ENCODE peak calls at places on chromosomes 3 and 15, in four cellular contexts. A, K, X and F are unnamed samples. For H3K4me1, the result is how much of the 10 kb centered on the place peaks cover.

GRCh38 chr3:66816110-66816761 is 181.9 kb upstream of the KBTBD8 start:
- DNase-seq in A (no peak), K (peak), X (peak), F (peak)

GRCh38 chr3:112508261-112508660 is 9.0 kb upstream of the BTLA start:
- DNase-seq in A (no peak), K (no peak), X (no peak), F (no peak)

GRCh38 chr3:160400631-160401150 is 1.2 kb downstream of the SMC4 start:
- DNase-seq in A (no peak), K (no peak), X (no peak), F (peak)

GRCh38 chr3:24128195-24129005 is 183.3 kb downstream of the NR1D2 start:
- DNase-seq in A (no peak), K (no peak), X (no peak), F (no peak)

GRCh38 chr3:132726341-132726823 is 4.2 kb upstream of the NPHP3 start:
- DNase-seq in A (no peak), K (no peak), X (peak), F (peak)

GRCh38 chr3:111594205-111594604 is 941 bp downstream of the ZBED2 start:
- DNase-seq in A (no peak), K (no peak), X (no peak), F (no peak)

GRCh38 chr3:133303430-133303829 is 96.4 kb upstream of the BFSP2 start:
- DNase-seq in A (no peak), K (no peak), X (no peak), F (no peak)

GRCh38 chr15:92618121-92618520 is 37.5 kb downstream of the FAM174B start:
- DNase-seq in A (no peak), K (no peak), X (no peak), F (no peak)

GRCh38 chr3:183122257-183122932 is 23.1 kb upstream of the MCCC1 start:
- DNase-seq in A (no peak), K (no peak), X (peak), F (peak)

GRCh38 chr3:134437211-134437752 is 48.5 kb downstream of the ANAPC13 start:
- DNase-seq in A (no peak), K (no peak), X (no peak), F (no peak)

GRCh38 chr15:82530606-82531379 is 9.5 kb downstream of the RPS17 start:
- DNase-seq in A (peak), K (no peak), X (peak), F (peak)

GRCh38 chr15:80588801-80589200 is 106.3 kb upstream of the ABHD17C start:
- DNase-seq in A (no peak), K (no peak), X (peak), F (no peak)

GRCh38 chr3:13104511-13104910 is 31.3 kb upstream of the IQSEC1 start:
- DNase-seq in A (no peak), K (no peak), X (no peak), F (no peak)

GRCh38 chr15:67198157-67198754 is 56.2 kb downstream of the AAGAB start:
- DNase-seq in A (peak), K (no peak), X (no peak), F (no peak)

GRCh38 chr3:194133661-194134230 is 2.2 kb upstream of the HES1 start:
- DNase-seq in A (no peak), K (no peak), X (peak), F (no peak)

GRCh38 chr15:63722144-63722543 is 111.6 kb downstream of the HERC1 start:
- DNase-seq in A (no peak), K (no peak), X (no peak), F (no peak)

GRCh38 chr3:32460031-32460749 is 42.5 kb downstream of the CMTM6 start:
- DNase-seq in A (no peak), K (peak), X (no peak), F (no peak)

GRCh38 chr15:63915209-63915887 is 81.6 kb upstream of the HERC1 start:
- DNase-seq in A (no peak), K (no peak), X (no peak), F (no peak)

GRCh38 chr15:101121511-101122090 is 130.2 kb downstream of the CHSY1 start:
- DNase-seq in A (no peak), K (no peak), X (no peak), F (peak)

GRCh38 chr3:161403251-161403650 is 31.9 kb upstream of the SPTSSB start:
- DNase-seq in A (no peak), K (no peak), X (no peak), F (no peak)

GRCh38 chr15:67762610-67763368 is 62.5 kb upstream of the SKOR1 start:
- DNase-seq in A (peak), K (no peak), X (no peak), F (no peak)

GRCh38 chr3:161275919-161276318 is 54.8 kb downstream of the NMD3 start:
- DNase-seq in A (no peak), K (no peak), X (no peak), F (no peak)

GRCh38 chr3:100602506-100603444 is 6.6 kb upstream of the ADGRG7 start:
- DNase-seq in A (peak), K (no peak), X (peak), F (no peak)

GRCh38 chr15:80404057-80404718 is at the start of gene ARNT2:
- DNase-seq in A (no peak), K (no peak), X (no peak), F (peak)

GRCh38 chr3:149215474-149215873 is 6.2 kb downstream of the CP start:
- DNase-seq in A (no peak), K (no peak), X (peak), F (no peak)

GRCh38 chr3:73661262-73661661 is 36.5 kb upstream of the PDZRN3 start:
- DNase-seq in A (no peak), K (no peak), X (no peak), F (no peak)

GRCh38 chr3:138329127-138329983 is at the start of gene NME9:
- DNase-seq in A (no peak), K (peak), X (peak), F (peak)

GRCh38 chr3:190183121-190183520 is 62.4 kb upstream of the P3H2 start:
- DNase-seq in A (no peak), K (no peak), X (no peak), F (no peak)

GRCh38 chr3:62374375-62374876 is 1.1 kb upstream of the FEZF2 start:
- DNase-seq in A (no peak), K (no peak), X (no peak), F (peak)

GRCh38 chr3:191382661-191383060 is 52.3 kb upstream of the UTS2B start:
- DNase-seq in A (no peak), K (no peak), X (no peak), F (no peak)

GRCh38 chr3:135516143-135516542 is 449.4 kb upstream of the PPP2R3A start:
- DNase-seq in A (no peak), K (peak), X (peak), F (peak)

GRCh38 chr15:40722934-40723333 is 28.0 kb downstream of the RAD51 start:
- DNase-seq in A (no peak), K (no peak), X (no peak), F (no peak)

GRCh38 chr3:175386630-175387029 is 527.5 kb downstream of the NAALADL2 start:
- DNase-seq in A (no peak), K (no peak), X (no peak), F (no peak)

GRCh38 chr3:40200754-40201316 is 108.7 kb upstream of the EIF1B start:
- DNase-seq in A (no peak), K (no peak), X (no peak), F (no peak)

GRCh38 chr3:192887047-192887446 is 30.6 kb downstream of the MB21D2 start:
- DNase-seq in A (no peak), K (no peak), X (peak), F (no peak)

DNA sequence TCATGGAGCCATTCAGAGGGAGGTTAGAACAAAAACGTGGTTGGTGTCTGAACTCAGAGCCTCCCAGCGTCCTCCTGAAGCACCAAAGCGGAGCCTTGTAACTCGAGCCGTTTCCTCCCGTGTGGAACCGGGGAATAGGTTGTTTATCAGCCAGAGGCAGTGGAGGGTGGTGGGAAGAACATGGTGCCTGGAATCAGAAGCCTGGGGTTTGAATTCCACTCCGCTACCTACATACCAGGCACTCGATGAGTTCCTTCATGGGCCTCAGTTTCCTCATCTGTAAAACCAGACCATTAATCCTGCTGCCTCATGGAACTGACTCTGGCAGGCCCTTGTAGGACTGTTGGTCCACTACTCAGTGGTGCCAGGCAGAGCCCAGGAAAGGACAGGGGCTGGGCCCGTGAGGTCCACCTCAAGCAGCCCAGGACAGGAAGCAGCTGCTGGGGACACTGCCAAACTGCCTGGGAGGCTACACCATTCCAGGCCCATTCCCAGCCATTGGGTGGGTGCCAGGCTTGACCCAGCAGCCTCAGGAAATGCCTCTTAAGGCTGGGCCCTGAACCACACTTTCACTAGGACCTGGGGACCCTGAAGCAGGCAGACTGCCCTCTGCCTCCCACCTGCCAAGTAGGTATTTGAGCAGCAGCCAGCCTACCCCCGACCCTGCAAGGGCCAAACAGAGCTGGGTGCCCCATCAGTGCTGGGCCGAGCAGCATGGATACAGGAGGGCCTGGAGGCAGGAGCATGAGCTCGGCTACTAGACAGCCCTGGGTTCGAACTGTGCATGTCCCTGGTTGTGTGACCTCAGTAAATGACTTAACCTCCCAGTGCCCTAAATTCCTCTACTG is 33.4 kb downstream of the PRKCD start:
- DNase-seq in A (no peak), K (no peak), X (no peak), F (peak)
- TF ChIP-seq EP300 in A (no peak), K (no peak), X (no peak), F (no peak)

GRCh38 chr3:185115371-185115770 is 37.5 kb downstream of the C3orf70 start:
- DNase-seq in A (no peak), K (no peak), X (no peak), F (no peak)

GRCh38 chr3:185120126-185120525 is 32.7 kb downstream of the C3orf70 start:
- DNase-seq in A (no peak), K (no peak), X (no peak), F (no peak)
- TF ChIP-seq TCF12 in A (no peak), K (no peak), X (no peak), F (no peak)

GRCh38 chr3:184690236-184690883 is 21.5 kb downstream of the MAGEF1 start:
- DNase-seq in A (no peak), K (no peak), X (no peak), F (peak)
- H3K4me1 ChIP-seq in A (under half), K (under half), X (under half), F (under half)

GRCh38 chr3:152320201-152320617 is 51.5 kb downstream of the MBNL1 start:
- DNase-seq in A (no peak), K (no peak), X (no peak), F (peak)
- TF ChIP-seq EP300 in A (no peak), K (no peak), X (no peak), F (peak)

GRCh38 chr15:94185547-94186236 is 45.7 kb upstream of the MCTP2 start:
- DNase-seq in A (no peak), K (no peak), X (no peak), F (no peak)

GRCh38 chr15:94182883-94183282 is 48.5 kb upstream of the MCTP2 start:
- DNase-seq in A (no peak), K (no peak), X (no peak), F (no peak)

GRCh38 chr15:94186770-94187331 is 44.5 kb upstream of the MCTP2 start:
- DNase-seq in A (no peak), K (no peak), X (no peak), F (no peak)
- TF ChIP-seq TCF12 in A (no peak), K (no peak), X (no peak), F (no peak)

GRCh38 chr3:78873641-78874040 is 894.2 kb downstream of the ROBO1 start:
- DNase-seq in A (no peak), K (no peak), X (no peak), F (no peak)

GRCh38 chr3:78871048-78871447 is 896.8 kb downstream of the ROBO1 start:
- DNase-seq in A (peak), K (no peak), X (no peak), F (no peak)

GRCh38 chr3:78875431-78875830 is 892.4 kb downstream of the ROBO1 start:
- DNase-seq in A (no peak), K (no peak), X (no peak), F (no peak)

GRCh38 chr3:78870484-78870883 is 897.3 kb downstream of the ROBO1 start:
- DNase-seq in A (no peak), K (no peak), X (peak), F (no peak)

DNA sequence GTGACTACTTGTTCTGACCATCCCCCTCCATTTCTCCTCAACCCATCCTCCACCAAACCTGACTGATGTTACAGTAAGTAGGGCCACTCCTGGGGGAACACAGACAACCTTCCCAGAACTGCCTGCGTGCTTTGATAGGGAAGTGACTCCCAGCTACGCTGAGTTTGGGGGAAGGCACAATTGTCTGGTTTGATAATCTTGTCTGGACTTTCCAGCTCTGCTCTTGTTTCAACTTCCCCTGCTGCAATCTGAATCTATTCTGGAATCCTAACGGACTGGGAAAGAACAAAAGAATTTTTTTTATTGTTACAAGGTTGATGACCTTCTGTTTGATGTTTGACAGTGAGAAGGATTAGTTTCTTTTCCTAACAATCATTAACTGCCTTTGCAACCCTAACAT is 895.6 kb downstream of the ROBO1 start:
- DNase-seq in A (no peak), K (no peak), X (peak), F (no peak)
- H3K4me1 ChIP-seq in A (under half), K (under half), X (half or more), F (under half)

GRCh38 chr3:181722156-181722555 is 10.4 kb downstream of the SOX2 start:
- DNase-seq in A (no peak), K (no peak), X (no peak), F (no peak)
- TF ChIP-seq EP300 in A (no peak), K (no peak), X (no peak), F (no peak)